ENCODE peak calls at places on chromosomes 5 and 9, in seven cellular contexts. J, Z, I, C, T, D and K are unnamed samples. For H3K4me1, the result is how much of the 10 kb centered on the place peaks cover.

GRCh38 chr5:28567050-28567449 is 1528.7 kb upstream of the CDH9 start:
- DNase-seq in J (no peak), Z (no peak), D (no peak), I (no peak), T (no peak), C (no peak), K (no peak)

GRCh38 chr5:56717253-56717987 is 97.9 kb upstream of the MAP3K1 start:
- DNase-seq in J (no peak), C (no peak), T (peak), Z (no peak), I (no peak), D (no peak), K (peak)

GRCh38 chr5:167792538-167792937 is 498.9 kb upstream of the WWC1 start:
- DNase-seq in I (peak), C (no peak), Z (no peak), J (no peak), T (peak), D (no peak), K (no peak)

GRCh38 chr9:131810351-131811170 is 70.7 kb upstream of the RAPGEF1 start:
- DNase-seq in Z (no peak), D (no peak), J (no peak), T (no peak), I (no peak), C (no peak), K (no peak)

GRCh38 chr5:953535-954449 is 54.8 kb upstream of the NKD2 start:
- DNase-seq in C (no peak), Z (no peak), I (no peak), J (no peak), T (no peak), D (no peak), K (no peak)

GRCh38 chr9:117869287-117869686 is 165.1 kb downstream of the TLR4 start:
- DNase-seq in D (no peak), T (no peak), C (peak), I (no peak), Z (no peak), J (no peak), K (no peak)

GRCh38 chr5:73701566-73701965 is 75.6 kb downstream of the ARHGEF28 start:
- DNase-seq in J (no peak), Z (peak), C (no peak), D (no peak), T (peak), I (peak), K (peak)

GRCh38 chr5:137621306-137621705 is 114.6 kb downstream of the KLHL3 start:
- DNase-seq in I (no peak), J (no peak), C (no peak), T (no peak), D (no peak), Z (peak), K (no peak)

GRCh38 chr5:65482280-65482726 is 583 bp upstream of the ADAMTS6 start:
- DNase-seq in C (no peak), T (peak), I (peak), D (peak), J (peak), Z (peak), K (peak)

GRCh38 chr5:57349214-57349613 is 133.4 kb downstream of the ACTBL2 start:
- DNase-seq in J (no peak), D (no peak), I (peak), Z (no peak), T (peak), C (no peak), K (no peak)

GRCh38 chr5:75037106-75037505 is 15.3 kb downstream of the GCNT4 start:
- DNase-seq in J (peak), D (peak), C (peak), I (peak), T (peak), Z (peak), K (peak)

GRCh38 chr5:176743828-176744583 is 66.4 kb upstream of the UNC5A start:
- DNase-seq in J (no peak), C (no peak), Z (no peak), T (no peak), D (no peak), I (no peak), K (no peak)

GRCh38 chr5:163362806-163363788 is 74.3 kb upstream of the CCNG1 start:
- DNase-seq in I (peak), D (no peak), Z (peak), T (peak), C (no peak), J (no peak), K (no peak)

GRCh38 chr5:134503088-134503936 is 22.2 kb upstream of the JADE2 start:
- DNase-seq in T (peak), J (peak), Z (peak), C (peak), I (peak), D (peak), K (peak)

GRCh38 chr9:132169672-132170392 is 8.0 kb downstream of the NTNG2 start:
- DNase-seq in J (peak), D (peak), T (peak), Z (peak), I (peak), C (peak), K (peak)

GRCh38 chr9:114141553-114142548 is 13.5 kb upstream of the COL27A1 start:
- DNase-seq in Z (no peak), C (no peak), T (peak), D (peak), J (peak), I (peak), K (no peak)

GRCh38 chr5:81848368-81848767 is 97.5 kb upstream of the SSBP2 start:
- DNase-seq in I (peak), D (peak), T (no peak), J (no peak), C (peak), Z (no peak), K (no peak)

GRCh38 chr9:94139672-94140417 is 55.6 kb downstream of the PTPDC1 start:
- DNase-seq in J (peak), T (peak), Z (peak), C (no peak), I (peak), D (peak), K (peak)

GRCh38 chr5:180628827-180629702 is 20.3 kb downstream of the FLT4 start:
- DNase-seq in I (no peak), C (no peak), Z (no peak), J (no peak), D (no peak), T (no peak), K (no peak)

GRCh38 chr5:53161876-53162275 is 52.3 kb upstream of the MOCS2 start:
- DNase-seq in C (peak), T (peak), D (peak), J (peak), Z (no peak), I (peak), K (peak)

GRCh38 chr5:144103611-144104010 is 66.8 kb downstream of the YIPF5 start:
- DNase-seq in I (no peak), D (no peak), J (no peak), C (no peak), T (no peak), Z (no peak), K (no peak)

GRCh38 chr9:123049589-123050222 is 16.2 kb downstream of the GPR21 start:
- DNase-seq in T (peak), I (peak), Z (no peak), D (no peak), J (peak), C (no peak), K (no peak)

DNA sequence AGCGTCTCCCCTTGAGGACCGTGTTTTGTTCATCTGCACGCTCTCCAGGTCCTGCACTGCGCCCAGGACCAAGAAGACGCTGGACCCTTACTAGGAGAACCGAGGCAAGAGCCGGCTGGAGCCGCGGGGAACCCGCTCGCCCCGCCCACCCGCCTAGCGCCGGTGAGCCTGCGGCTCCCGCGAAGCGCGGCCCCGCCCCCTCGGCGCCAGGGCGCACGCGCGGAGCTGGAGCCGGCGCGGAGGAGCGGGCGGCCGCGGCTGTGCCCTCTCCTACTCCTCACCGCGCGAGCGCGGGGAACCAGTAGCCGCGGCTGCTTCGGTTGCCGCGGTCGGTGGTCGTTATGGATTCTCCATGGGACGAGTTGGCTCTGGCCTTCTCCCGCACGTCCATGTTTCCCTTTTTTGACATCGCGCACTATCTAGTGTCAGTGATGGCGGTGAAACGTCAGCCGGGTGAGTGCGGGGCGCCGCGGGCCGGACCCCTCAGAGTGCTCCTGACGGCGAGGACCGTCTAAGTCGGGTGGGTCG is at the start of gene TMEM38B:
- DNase-seq in I (peak), J (peak), C (peak), D (peak), T (peak), Z (peak), K (peak)
- H3K9ac ChIP-seq in I (peak), J (peak), C (peak), D (peak), T (peak), Z (peak), K (peak)

GRCh38 chr9:13354733-13355132 is 75.2 kb upstream of the MPDZ start:
- DNase-seq in C (no peak), J (peak), T (peak), Z (no peak), D (no peak), I (peak), K (peak)

GRCh38 chr9:13352451-13352979 is 73.0 kb upstream of the MPDZ start:
- DNase-seq in C (no peak), J (no peak), T (no peak), I (no peak), Z (no peak), D (no peak), K (no peak)

DNA sequence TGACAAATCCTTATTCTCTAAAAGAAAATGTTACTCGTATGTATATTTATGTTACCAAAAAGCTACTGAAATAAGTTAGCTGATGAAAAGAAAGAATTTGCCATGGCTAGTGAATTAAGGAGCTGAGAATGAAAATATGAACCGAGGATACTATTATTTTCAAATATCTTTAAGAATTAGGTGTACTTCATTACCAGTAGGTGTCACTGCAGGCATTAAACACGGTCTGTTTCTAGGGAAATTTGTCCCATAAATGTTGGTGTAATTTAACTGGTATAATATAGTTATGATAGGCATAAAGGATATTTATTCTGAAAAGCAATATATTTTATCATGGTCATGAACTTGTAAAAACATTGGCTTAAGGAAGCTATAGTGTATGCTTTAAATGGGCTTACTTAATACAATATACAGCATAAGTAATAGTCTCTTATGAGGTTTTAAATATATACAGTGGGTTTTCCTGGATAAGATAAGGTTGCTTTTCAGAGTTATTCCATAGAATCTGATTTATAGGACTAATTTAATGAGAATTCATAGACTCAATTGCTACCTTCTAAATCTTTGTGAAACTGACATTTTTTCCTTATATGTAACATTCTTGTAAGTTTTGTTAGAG is 72.4 kb upstream of the MPDZ start:
- DNase-seq in Z (peak), D (peak), T (peak), I (peak), J (peak), C (peak), K (peak)
- H3K4me1 ChIP-seq in Z (under half), D (under half), T (under half), I (under half), J (under half), C (under half), K (under half)

GRCh38 chr5:139404484-139404840 is 573 bp upstream of the SPATA24 start:
- DNase-seq in C (no peak), T (no peak), J (no peak), Z (no peak), D (no peak), I (no peak), K (no peak)

GRCh38 chr5:139410121-139410885 is 6.4 kb upstream of the SPATA24 start:
- DNase-seq in C (no peak), I (no peak), J (peak), Z (no peak), D (no peak), T (no peak), K (no peak)

GRCh38 chr5:139406960-139407359 is 3.1 kb upstream of the SPATA24 start:
- DNase-seq in I (no peak), Z (no peak), T (no peak), D (no peak), C (no peak), J (no peak), K (no peak)

GRCh38 chr5:139408191-139408590 is 4.3 kb upstream of the SPATA24 start:
- DNase-seq in I (no peak), J (no peak), C (no peak), D (no peak), Z (no peak), T (no peak), K (no peak)

GRCh38 chr5:139407517-139407916 is 3.6 kb upstream of the SPATA24 start:
- DNase-seq in Z (no peak), J (no peak), I (no peak), C (no peak), D (no peak), T (no peak), K (no peak)
- H3K9ac ChIP-seq in Z (no peak), J (no peak), I (no peak), C (no peak), D (no peak), T (no peak), K (no peak)

DNA sequence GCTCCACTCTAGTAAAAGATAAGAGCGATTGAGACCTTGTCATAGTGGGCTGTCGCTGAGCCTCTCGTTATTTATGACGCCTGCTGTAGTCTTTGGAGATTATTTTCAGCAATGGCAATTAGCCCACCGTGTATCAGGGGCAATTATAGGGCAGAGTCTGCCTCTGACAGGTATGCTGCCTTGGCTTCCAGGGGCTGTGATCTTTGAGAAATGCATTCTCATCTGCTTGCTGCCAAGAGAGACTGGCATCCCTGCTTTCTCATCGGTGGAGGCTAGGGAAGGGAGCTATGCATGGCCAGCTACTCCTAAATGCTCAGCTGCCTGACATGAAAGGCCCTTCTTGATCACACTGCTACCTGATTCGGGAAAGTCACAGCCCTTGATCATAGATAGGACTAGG is 426.8 kb upstream of the CLINT1 start:
- DNase-seq in Z (no peak), T (no peak), J (no peak), D (no peak), I (no peak), C (no peak), K (no peak)
- H3K4me1 ChIP-seq in Z (under half), T (under half), J (under half), D (under half), I (under half), C (under half), K (under half)

DNA sequence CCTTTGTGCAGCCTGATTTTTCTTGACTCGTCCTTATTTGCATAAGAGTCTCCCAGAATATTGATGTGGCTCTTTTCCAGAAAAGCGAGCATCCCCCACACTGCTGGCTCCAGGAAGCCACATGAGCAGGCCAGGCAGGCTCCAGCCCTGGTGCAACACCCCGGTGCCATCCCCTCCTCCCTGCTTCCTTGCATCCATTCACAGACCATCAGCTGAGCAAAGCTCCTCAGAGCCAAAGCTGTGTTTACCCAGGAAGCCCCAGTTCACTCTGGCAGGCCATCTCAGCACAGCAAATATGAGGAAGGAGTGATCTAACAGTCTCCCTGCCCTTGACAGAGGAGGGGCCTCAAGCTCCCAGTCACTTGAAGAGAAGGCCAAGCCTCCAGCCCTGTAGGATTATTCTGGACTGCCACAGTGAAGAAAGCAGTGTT is 34.4 kb downstream of the INSYN2B start:
- DNase-seq in T (peak), D (peak), I (peak), J (peak), Z (no peak), C (peak), K (peak)
- H3K9ac ChIP-seq in T (peak), D (peak), I (no peak), J (peak), Z (no peak), C (no peak), K (no peak)